ENCODE peak calls at places on chromosomes 11 and 22, in ten cellular contexts. J, Y, D, E, R, Z, O, Q, A and F are unnamed samples.

GRCh38 chr11:116335078-116335477 is 437.7 kb downstream of the BUD13 start:
- DNase-seq in Z (no peak), O (no peak), E (no peak), Y (no peak), J (no peak), D (no peak), R (no peak), A (no peak), Q (no peak), F (no peak)

GRCh38 chr22:46347646-46348045 is 12.1 kb downstream of the TRMU start:
- DNase-seq in Y (no peak), O (no peak), D (no peak), R (no peak), J (no peak), E (no peak), Z (no peak), A (no peak), Q (no peak), F (no peak)

GRCh38 chr11:19676508-19677379 is 35.9 kb upstream of the NAV2 start:
- DNase-seq in D (no peak), Y (no peak), R (no peak), E (no peak), J (no peak), Z (no peak), A (no peak), O (no peak), Q (no peak), F (no peak)

GRCh38 chr11:130782361-130783221 is 133.7 kb downstream of the SNX19 start:
- DNase-seq in R (peak), Q (peak), J (no peak), D (no peak), O (peak), E (no peak), Y (no peak), Z (no peak), A (no peak), F (no peak)

GRCh38 chr22:46132830-46133587 is 17.3 kb upstream of the PPARA start:
- DNase-seq in Z (no peak), E (no peak), R (no peak), J (no peak), D (no peak), Q (no peak), Y (no peak), O (no peak), A (no peak), F (no peak)

GRCh38 chr11:130467116-130467990 is 18.9 kb downstream of the ADAMTS15 start:
- DNase-seq in A (no peak), Z (no peak), E (no peak), O (peak), J (no peak), Q (no peak), D (no peak), Y (no peak), R (no peak), F (no peak)

GRCh38 chr22:44031111-44031963 is 7.2 kb downstream of the PARVB start:
- DNase-seq in R (no peak), J (no peak), O (no peak), Q (no peak), A (no peak), D (no peak), E (no peak), Z (no peak), Y (no peak), F (no peak)

GRCh38 chr22:41009222-41009948 is 58.2 kb downstream of the RBX1 start:
- DNase-seq in Y (no peak), O (peak), R (peak), D (peak), Q (no peak), E (no peak), A (no peak), J (no peak), Z (no peak), F (no peak)

GRCh38 chr11:70763606-70764005 is 365.3 kb downstream of the CTTN start:
- DNase-seq in Q (no peak), Y (no peak), O (no peak), E (no peak), D (peak), A (no peak), R (peak), J (no peak), Z (no peak), F (no peak)

GRCh38 chr11:114129699-114130659 is 70.5 kb downstream of the ZBTB16 start:
- DNase-seq in O (no peak), E (no peak), A (no peak), D (no peak), R (no peak), Y (no peak), Q (no peak), J (no peak), Z (no peak), F (no peak)

GRCh38 chr11:111992456-111992855 is 32.8 kb upstream of the DLAT start:
- DNase-seq in Q (no peak), J (no peak), A (no peak), Y (no peak), R (no peak), Z (no peak), O (no peak), D (no peak), E (no peak), F (no peak)

GRCh38 chr11:130448416-130449068 is at the start of gene ADAMTS15:
- DNase-seq in R (peak), D (no peak), J (no peak), Y (peak), E (peak), A (peak), O (peak), Q (peak), Z (peak), F (no peak)

GRCh38 chr22:37229805-37230672 is 14.0 kb downstream of the RAC2 start:
- DNase-seq in Q (no peak), E (peak), O (no peak), A (peak), J (peak), D (peak), Y (no peak), Z (no peak), R (no peak), F (no peak)

GRCh38 chr11:43832536-43832935 is 48.1 kb upstream of the ALKBH3 start:
- DNase-seq in E (no peak), Q (no peak), D (no peak), Z (no peak), R (no peak), O (no peak), J (no peak), Y (no peak), A (no peak), F (no peak)

GRCh38 chr11:117643606-117644300 is 153.3 kb downstream of the DSCAML1 start:
- DNase-seq in O (no peak), R (no peak), D (no peak), J (no peak), E (no peak), A (no peak), Q (no peak), Y (no peak), Z (no peak), F (no peak)

GRCh38 chr22:50018608-50019291 is 6.2 kb upstream of the IL17REL start:
- DNase-seq in Q (no peak), Y (no peak), R (no peak), D (no peak), A (no peak), E (no peak), Z (no peak), O (no peak), J (no peak), F (no peak)

GRCh38 chr11:127059286-127060200 is 59.0 kb upstream of the KIRREL3 start:
- DNase-seq in Y (no peak), R (no peak), O (no peak), D (no peak), Z (no peak), Q (no peak), A (no peak), J (no peak), E (no peak), F (no peak)

GRCh38 chr11:121654506-121655480 is 202.0 kb upstream of the SORL1-AS1 start:
- DNase-seq in O (peak), R (no peak), Z (no peak), Q (no peak), A (peak), E (no peak), J (no peak), D (no peak), Y (no peak), F (no peak)

GRCh38 chr22:45688606-45689080 is 17.0 kb downstream of the ATXN10 start:
- DNase-seq in A (no peak), J (no peak), E (no peak), O (peak), Q (no peak), D (peak), Z (no peak), R (peak), Y (peak), F (peak)

GRCh38 chr22:22752556-22753477 is 108.4 kb downstream of the GGTLC2 start:
- DNase-seq in Z (no peak), A (no peak), J (peak), E (no peak), D (peak), Q (peak), Y (no peak), R (peak), O (peak), F (peak)

GRCh38 chr11:14981507-14981906 is 9.4 kb upstream of the CALCA start:
- DNase-seq in E (no peak), R (no peak), D (no peak), J (no peak), A (no peak), O (no peak), Y (no peak), Q (no peak), Z (no peak), F (no peak)

GRCh38 chr11:72613977-72614376 is 60.2 kb downstream of the PDE2A start:
- DNase-seq in O (no peak), E (peak), J (peak), D (no peak), R (no peak), A (peak), Y (no peak), Z (no peak), Q (peak), F (no peak)

GRCh38 chr11:68994891-68995280 is 14.1 kb upstream of the MRGPRD start:
- DNase-seq in E (no peak), Z (no peak), J (no peak), R (no peak), D (no peak), O (no peak), A (no peak), Y (no peak), Q (no peak), F (no peak)

GRCh38 chr11:66336234-66337102 is at the start of gene RIN1:
- DNase-seq in D (peak), O (peak), A (peak), J (peak), E (peak), Q (no peak), R (peak), Z (no peak), Y (peak), F (peak)

GRCh38 chr11:3635641-3636375 is 6.0 kb downstream of the ART5 start:
- DNase-seq in J (no peak), Q (no peak), Y (no peak), A (no peak), D (no peak), E (no peak), Z (no peak), R (no peak), O (no peak), F (no peak)

GRCh38 chr22:35056486-35056885 is 9.5 kb upstream of the ISX start:
- DNase-seq in Q (no peak), Y (no peak), R (no peak), E (no peak), O (no peak), A (no peak), Z (no peak), D (no peak), J (no peak), F (no peak)

GRCh38 chr11:6567371-6567745 is 36.1 kb downstream of the RRP8 start:
- DNase-seq in J (no peak), O (no peak), R (no peak), Q (no peak), D (no peak), Z (no peak), A (peak), Y (no peak), E (no peak), F (no peak)

GRCh38 chr11:115459563-115459962 is 44.7 kb downstream of the CADM1 start:
- DNase-seq in E (no peak), Q (no peak), J (no peak), O (peak), R (peak), Y (no peak), A (no peak), D (peak), Z (no peak), F (no peak)

GRCh38 chr22:24834845-24835570 is 29.0 kb downstream of the SGSM1 start:
- DNase-seq in R (peak), A (no peak), Q (no peak), Y (peak), D (no peak), Z (no peak), E (no peak), J (no peak), O (peak), F (no peak)

GRCh38 chr11:71358122-71358728 is 90.0 kb downstream of the DHCR7 start:
- DNase-seq in Q (no peak), O (no peak), E (no peak), R (no peak), A (no peak), Y (no peak), J (no peak), Z (no peak), D (no peak), F (no peak)

GRCh38 chr11:117824571-117825537 is at the start of gene FXYD2:
- DNase-seq in E (no peak), Z (no peak), A (no peak), Q (peak), R (peak), O (no peak), J (no peak), Y (no peak), D (no peak), F (no peak)

GRCh38 chr22:33565580-33565995 is 354.7 kb downstream of the LARGE1 start:
- DNase-seq in Q (no peak), O (no peak), Y (no peak), Z (no peak), J (no peak), E (no peak), D (no peak), A (peak), R (no peak), F (no peak)

GRCh38 chr11:47186937-47187681 is 875 bp upstream of the PACSIN3 start:
- DNase-seq in Z (peak), E (peak), D (no peak), J (peak), Y (peak), A (peak), O (peak), Q (peak), R (peak), F (no peak)

GRCh38 chr11:3658252-3658651 is 12.9 kb downstream of the CHRNA10 start:
- DNase-seq in E (no peak), Y (no peak), O (no peak), J (no peak), A (no peak), R (no peak), Q (no peak), D (no peak), Z (no peak), F (no peak)

GRCh38 chr11:59550368-59550841 is 39.1 kb downstream of the OR4D9 start:
- DNase-seq in O (peak), A (peak), Y (peak), E (peak), J (peak), Q (peak), Z (peak), R (peak), D (peak), F (peak)

GRCh38 chr22:49966041-49966715 is 5.6 kb downstream of the PIM3 start:
- DNase-seq in R (no peak), J (no peak), Q (no peak), D (no peak), Z (no peak), O (no peak), E (no peak), Y (no peak), A (no peak), F (no peak)

GRCh38 chr11:19660076-19660475 is 52.6 kb upstream of the NAV2 start:
- DNase-seq in J (no peak), Y (peak), E (peak), D (no peak), R (peak), A (peak), Q (no peak), Z (no peak), O (peak), F (peak)

GRCh38 chr22:21624120-21624879 is 5.5 kb downstream of the YDJC start:
- DNase-seq in Z (no peak), A (no peak), Y (peak), R (peak), E (no peak), O (peak), Q (no peak), D (no peak), J (no peak), F (no peak)

GRCh38 chr11:110850846-110851245 is 138.6 kb upstream of the ARHGAP20 start:
- DNase-seq in D (no peak), Y (no peak), J (no peak), E (no peak), R (no peak), Z (no peak), O (no peak), Q (no peak), A (no peak), F (no peak)
- TF ChIP-seq CTCF in D (no peak), Y (no peak), J (no peak), E (no peak), R (no peak), Z (no peak), O (no peak), Q (no peak), A (no peak), F (no peak)

GRCh38 chr22:39839198-39839597 is 54.4 kb downstream of the ENTHD1 start:
- DNase-seq in A (no peak), Q (no peak), Y (no peak), R (no peak), D (no peak), Z (no peak), J (peak), E (no peak), O (no peak), F (no peak)

GRCh38 chr22:39845522-39845921 is 48.0 kb downstream of the ENTHD1 start:
- DNase-seq in Z (no peak), O (no peak), R (no peak), D (no peak), A (no peak), E (no peak), Y (no peak), Q (no peak), J (no peak), F (no peak)

DNA sequence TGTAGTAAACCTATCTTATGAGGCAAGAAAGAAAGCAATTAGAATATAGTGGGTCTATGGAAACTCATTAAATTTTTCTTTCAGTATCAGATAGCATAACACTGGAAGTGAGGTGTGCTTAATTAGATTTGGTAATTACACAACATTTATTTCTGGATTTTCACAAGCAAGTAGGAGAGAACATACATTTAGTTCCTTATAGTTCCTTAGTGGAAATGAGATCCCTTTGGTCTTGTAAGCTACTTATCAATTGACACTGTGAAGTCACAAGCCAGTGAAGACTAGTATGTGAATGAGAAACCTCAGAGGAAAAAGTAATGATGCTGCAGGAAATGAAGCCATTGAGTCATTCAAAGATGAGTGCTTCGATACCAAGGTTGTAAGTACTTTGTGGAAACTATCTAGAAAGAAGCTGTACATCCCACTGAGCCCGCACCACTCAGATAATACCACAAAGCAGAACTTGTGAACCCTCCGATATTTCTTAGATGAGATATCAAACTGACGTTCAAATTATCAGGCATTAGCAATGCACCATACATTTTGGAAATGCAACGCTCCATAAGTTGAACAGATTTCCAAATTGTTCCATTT is 53.5 kb downstream of the ENTHD1 start:
- DNase-seq in Z (no peak), A (peak), Y (no peak), J (no peak), O (no peak), Q (no peak), E (no peak), R (no peak), D (no peak), F (no peak)
- TF ChIP-seq CTCF in Z (no peak), A (no peak), Y (no peak), J (no peak), O (no peak), Q (no peak), E (no peak), R (no peak), D (no peak), F (no peak)

DNA sequence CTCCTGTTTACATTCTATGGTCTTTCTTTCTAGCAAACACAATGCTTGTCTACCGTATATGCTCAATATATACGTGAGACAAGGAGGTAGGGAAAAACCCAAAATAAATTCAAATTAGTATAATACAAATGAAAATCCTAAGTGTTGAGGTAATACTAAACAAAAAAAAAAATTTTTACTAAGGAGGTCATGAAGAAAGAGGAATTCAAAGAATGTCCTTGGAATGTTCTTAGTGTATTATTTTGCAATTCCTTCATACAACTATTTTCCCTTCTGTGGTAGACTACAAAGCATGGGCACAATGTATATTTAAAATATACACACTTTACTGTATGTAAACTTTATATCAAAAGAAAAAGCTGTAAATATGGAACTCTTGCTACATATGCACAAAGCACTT is 36.4 kb downstream of the PIK3C2A start:
- DNase-seq in E (no peak), O (peak), R (peak), J (no peak), A (no peak), Y (no peak), D (peak), Z (no peak), Q (no peak), F (peak)
- TF ChIP-seq CTCF in E (no peak), O (no peak), R (no peak), J (no peak), A (no peak), Y (no peak), D (no peak), Z (no peak), Q (no peak), F (no peak)

GRCh38 chr11:67698247-67698646 is 23.8 kb upstream of the ALDH3B2 start:
- DNase-seq in Z (no peak), D (no peak), Y (peak), Q (no peak), A (no peak), O (peak), E (peak), J (no peak), R (no peak), F (no peak)

GRCh38 chr11:67695606-67696005 is 21.2 kb upstream of the ALDH3B2 start:
- DNase-seq in Y (no peak), R (no peak), E (no peak), A (no peak), Q (no peak), Z (no peak), O (no peak), J (no peak), D (no peak), F (no peak)

GRCh38 chr11:67696998-67697397 is 22.6 kb upstream of the ALDH3B2 start:
- DNase-seq in Q (no peak), R (no peak), D (no peak), A (no peak), E (no peak), Z (no peak), O (no peak), Y (no peak), J (no peak), F (no peak)

GRCh38 chr11:67697846-67698245 is 23.4 kb upstream of the ALDH3B2 start:
- DNase-seq in O (no peak), R (no peak), J (no peak), E (no peak), Z (no peak), A (no peak), Q (no peak), D (no peak), Y (no peak), F (no peak)

DNA sequence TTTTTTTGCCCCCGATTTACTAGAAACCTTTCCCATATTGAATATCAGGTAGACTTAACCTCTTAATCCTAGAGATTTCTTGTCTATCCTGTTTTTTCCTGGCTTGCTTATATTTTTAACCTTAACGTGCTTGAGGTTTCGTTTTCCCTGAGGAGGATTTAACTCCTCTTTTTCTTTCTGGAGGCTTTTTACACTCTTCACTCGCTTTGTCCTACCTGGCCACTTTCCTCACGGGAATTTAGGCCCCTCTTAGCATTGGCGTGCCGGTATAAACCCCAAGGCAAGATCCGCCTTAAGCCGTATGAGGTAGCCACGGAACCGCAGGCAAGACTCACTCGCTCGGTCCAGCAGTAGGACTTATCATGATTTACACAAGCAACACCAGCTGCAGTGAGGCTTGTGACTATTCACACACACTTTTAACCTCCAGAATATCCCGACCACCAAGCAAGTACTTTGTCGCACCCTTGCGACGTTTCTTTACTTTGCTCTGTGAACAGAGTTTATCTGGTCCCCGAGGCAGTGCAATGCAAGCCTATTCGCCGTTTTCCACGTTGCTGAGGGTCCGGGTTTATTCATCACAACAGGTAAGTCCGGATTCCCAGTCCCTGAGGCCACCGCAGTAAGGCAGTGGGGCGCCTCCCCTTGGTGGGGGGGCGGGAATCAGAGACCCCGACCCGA is 20.6 kb upstream of the ALDH3B2 start:
- DNase-seq in O (no peak), E (no peak), Y (no peak), R (no peak), J (no peak), A (no peak), Z (no peak), D (no peak), Q (no peak), F (no peak)
- TF ChIP-seq CTCF in O (no peak), E (no peak), Y (no peak), R (no peak), J (no peak), A (no peak), Z (no peak), D (no peak), Q (no peak), F (no peak)

GRCh38 chr11:12052676-12053605 is 44.5 kb upstream of the DKK3 start:
- DNase-seq in Z (no peak), R (no peak), D (no peak), Q (no peak), J (no peak), E (no peak), A (peak), Y (peak), O (no peak), F (no peak)
- TF ChIP-seq CTCF in Z (peak), R (no peak), D (no peak), Q (no peak), J (no peak), E (no peak), A (no peak), Y (no peak), O (peak), F (no peak)